ENCODE peak calls at places on chromosomes 3 and 15, in five cellular contexts. I is mesenchymal stem cell, R is DND-41, N is fibroblast of lung, U is HCT116. B is an unnamed sample. For H3K4me1, the result is how much of the 10 kb centered on the place peaks cover.

GRCh38 chr3:4493931-4494806 is 1.0 kb downstream of the ITPR1 start:
- DNase-seq in I (peak), U (no peak), R (no peak), N (peak), B (peak)

GRCh38 chr3:56759532-56759931 is 42.2 kb downstream of the ARHGEF3 start:
- DNase-seq in I (no peak), R (no peak), U (no peak), N (no peak), B (no peak)

GRCh38 chr3:15634671-15635661 is 33.4 kb downstream of the BTD start:
- DNase-seq in N (peak), U (no peak), R (no peak), I (peak), B (no peak)

GRCh38 chr3:65779393-65779792 is 259.3 kb downstream of the MAGI1 start:
- DNase-seq in U (no peak), N (no peak), I (no peak), R (no peak), B (no peak)

GRCh38 chr15:57345584-57345983 is 30.7 kb upstream of the CGNL1 start:
- DNase-seq in U (no peak), R (no peak), N (no peak), I (no peak), B (no peak)

GRCh38 chr3:57810471-57811144 is 54.5 kb downstream of the SLMAP start:
- DNase-seq in I (no peak), N (no peak), U (no peak), R (no peak), B (no peak)

GRCh38 chr3:147518465-147518864 is 109.3 kb downstream of the ZIC1 start:
- DNase-seq in N (peak), I (no peak), U (no peak), R (no peak), B (no peak)

GRCh38 chr3:193941486-193941885 is 194.5 kb upstream of the HES1 start:
- DNase-seq in U (no peak), R (no peak), I (no peak), N (no peak), B (no peak)

GRCh38 chr3:178308696-178309278 is 227.4 kb upstream of the KCNMB2 start:
- DNase-seq in N (no peak), I (no peak), U (no peak), R (no peak), B (no peak)

GRCh38 chr3:41794748-41795589 is 166.9 kb downstream of the ULK4 start:
- DNase-seq in R (no peak), I (no peak), N (no peak), U (no peak), B (no peak)

GRCh38 chr3:100500320-100500880 is 8.0 kb downstream of the TMEM45A start:
- DNase-seq in I (no peak), R (no peak), N (peak), U (no peak), B (no peak)

GRCh38 chr15:30043211-30043655 is 39.5 kb upstream of the GOLGA8J start:
- DNase-seq in U (no peak), R (no peak), N (peak), I (peak), B (peak)

GRCh38 chr3:39065197-39065596 is 13.4 kb downstream of the WDR48 start:
- DNase-seq in R (peak), I (peak), U (peak), N (peak), B (peak)

GRCh38 chr15:90650117-90650955 is 66.8 kb upstream of the BLM start:
- DNase-seq in N (peak), I (peak), U (no peak), R (no peak), B (no peak)

GRCh38 chr15:39102431-39102830 is 478.4 kb upstream of the THBS1 start:
- DNase-seq in U (no peak), N (no peak), R (no peak), I (no peak), B (no peak)

GRCh38 chr3:131582438-131582837 is 79.7 kb upstream of the MRPL3 start:
- DNase-seq in U (no peak), N (no peak), R (no peak), I (no peak), B (peak)

GRCh38 chr15:100341662-100342560 is at the start of gene ADAMTS17:
- DNase-seq in U (peak), I (peak), R (peak), N (peak), B (no peak)

GRCh38 chr3:56940331-56940730 is 120.1 kb upstream of the SPATA12 start:
- DNase-seq in I (no peak), N (no peak), U (no peak), R (no peak), B (no peak)

GRCh38 chr15:89283201-89283600 is 39.4 kb downstream of the FANCI start:
- DNase-seq in U (no peak), N (no peak), I (no peak), R (no peak), B (no peak)

GRCh38 chr3:173354124-173354523 is 43.4 kb upstream of the NLGN1 start:
- DNase-seq in U (no peak), I (no peak), N (no peak), R (no peak), B (no peak)

GRCh38 chr3:86175051-86175536 is 815.9 kb downstream of the VGLL3 start:
- DNase-seq in I (no peak), N (no peak), R (no peak), U (no peak), B (no peak)

GRCh38 chr3:33439421-33440327 is 531 bp downstream of the UBP1 start:
- DNase-seq in U (no peak), I (peak), N (peak), R (peak), B (peak)

GRCh38 chr15:56045068-56045748 is 51.8 kb upstream of the NEDD4 start:
- DNase-seq in R (no peak), I (no peak), N (no peak), U (no peak), B (no peak)

GRCh38 chr3:62876064-62876463 is 848 bp upstream of the CADPS start:
- DNase-seq in R (peak), U (no peak), N (peak), I (peak), B (no peak)

GRCh38 chr3:52435246-52436101 is 9.4 kb downstream of the SEMA3G start:
- DNase-seq in N (no peak), I (no peak), U (no peak), R (no peak), B (no peak)

GRCh38 chr3:105580551-105580950 is 213.8 kb downstream of the ALCAM start:
- DNase-seq in I (no peak), R (no peak), N (no peak), U (no peak), B (no peak)

GRCh38 chr3:138118863-138119766 is 3.7 kb upstream of the DZIP1L start:
- DNase-seq in N (peak), I (peak), R (peak), U (peak), B (peak)

GRCh38 chr15:55250392-55250791 is 39.2 kb downstream of the RAB27A start:
- DNase-seq in I (peak), N (peak), U (no peak), R (no peak), B (no peak)

GRCh38 chr3:14508505-14508819 is 31.7 kb downstream of the GRIP2 start:
- DNase-seq in I (no peak), U (no peak), N (no peak), R (no peak), B (no peak)

GRCh38 chr3:73353661-73354217 is 271.0 kb downstream of the PDZRN3 start:
- DNase-seq in U (no peak), I (no peak), R (no peak), N (no peak), B (no peak)

GRCh38 chr3:53269888-53270880 is 14.4 kb upstream of the TKT start:
- DNase-seq in N (peak), I (peak), U (peak), R (peak), B (peak)

GRCh38 chr15:49494842-49495241 is 71.8 kb downstream of the FGF7 start:
- DNase-seq in I (no peak), N (no peak), R (no peak), U (no peak), B (no peak)

GRCh38 chr3:171462224-171462623 is 2.0 kb upstream of the TNIK start:
- DNase-seq in R (no peak), I (no peak), N (no peak), U (no peak), B (no peak)

DNA sequence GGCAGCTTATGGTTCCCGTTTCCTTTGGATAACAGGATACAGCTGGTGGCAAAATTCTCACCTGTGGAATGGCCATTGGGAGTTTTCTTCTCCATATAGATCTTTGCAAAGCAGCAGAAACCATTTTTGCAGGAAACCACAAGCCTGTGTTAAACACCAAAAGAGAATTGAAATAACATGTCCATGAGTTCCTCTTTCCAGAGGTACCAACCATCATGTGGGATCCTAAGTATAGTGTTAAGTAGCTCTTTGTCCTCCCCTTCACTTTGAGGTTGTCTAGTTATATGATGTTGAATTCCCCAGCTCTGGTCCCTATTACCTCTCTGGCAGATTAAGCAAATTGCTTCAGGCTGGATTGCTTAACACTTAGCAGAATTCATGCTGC is 94.9 kb downstream of the AKAP13 start:
- DNase-seq in N (no peak), I (no peak), U (no peak), R (no peak), B (peak)
- H3K4me1 ChIP-seq in N (under half), I (under half), U (half or more), R (under half), B (half or more)

GRCh38 chr3:37603722-37604121 is 258.0 kb upstream of the CTDSPL start:
- DNase-seq in N (no peak), U (no peak), I (no peak), R (no peak), B (no peak)

GRCh38 chr3:37604336-37604833 is 257.3 kb upstream of the CTDSPL start:
- DNase-seq in N (no peak), R (no peak), U (no peak), I (no peak), B (no peak)

GRCh38 chr3:37607604-37608003 is 254.1 kb upstream of the CTDSPL start:
- DNase-seq in N (no peak), R (no peak), I (no peak), U (no peak), B (no peak)

GRCh38 chr3:37606472-37606871 is 255.2 kb upstream of the CTDSPL start:
- DNase-seq in N (no peak), R (no peak), U (no peak), I (no peak), B (no peak)

DNA sequence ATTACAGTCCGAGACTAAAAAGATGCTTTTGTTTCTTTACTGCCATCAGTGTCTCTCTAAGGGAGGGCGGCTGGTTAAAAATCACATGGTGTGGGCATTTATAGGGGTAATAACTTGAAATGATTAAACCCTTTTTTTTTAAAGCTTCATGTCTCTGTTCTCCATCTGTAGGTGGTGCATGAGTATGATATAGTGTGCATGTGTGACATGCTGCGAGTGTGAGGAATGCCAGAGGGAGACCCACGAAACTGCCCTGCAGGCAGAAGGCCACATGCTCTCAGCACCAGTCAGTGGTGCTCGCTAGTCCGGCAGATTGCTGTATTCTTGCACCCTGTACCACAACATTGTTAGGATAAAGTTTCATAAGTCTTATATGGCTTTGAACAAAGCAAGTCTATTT is 255.9 kb upstream of the CTDSPL start:
- DNase-seq in R (no peak), U (no peak), N (no peak), I (no peak), B (no peak)
- H3K9ac ChIP-seq in R (no peak), U (no peak), N (no peak), I (no peak), B (no peak)

GRCh38 chr15:64503640-64504039 is 43.3 kb downstream of the ZNF609 start:
- DNase-seq in U (no peak), N (no peak), R (peak), I (peak), B (no peak)
- H3K4me1 ChIP-seq in U (under half), N (under half), R (half or more), I (under half), B (half or more)

GRCh38 chr15:80502782-80503181 is 98.6 kb downstream of the ARNT2 start:
- DNase-seq in U (no peak), N (no peak), I (no peak), R (no peak), B (no peak)
- H3K9ac ChIP-seq in U (no peak), N (no peak), I (no peak), R (no peak), B (no peak)

GRCh38 chr15:40293905-40294895 is 11.3 kb upstream of the ANKRD63 start:
- DNase-seq in U (no peak), N (no peak), I (no peak), R (no peak), B (no peak)

GRCh38 chr15:40296561-40297230 is 11.0 kb downstream of the PLCB2 start:
- DNase-seq in N (no peak), R (no peak), U (no peak), I (no peak), B (no peak)

GRCh38 chr15:40297356-40297755 is 10.4 kb downstream of the PLCB2 start:
- DNase-seq in N (no peak), U (no peak), I (no peak), R (no peak), B (no peak)

GRCh38 chr15:40295870-40296560 is 11.7 kb downstream of the PLCB2 start:
- DNase-seq in N (no peak), R (no peak), U (no peak), I (no peak), B (no peak)

DNA sequence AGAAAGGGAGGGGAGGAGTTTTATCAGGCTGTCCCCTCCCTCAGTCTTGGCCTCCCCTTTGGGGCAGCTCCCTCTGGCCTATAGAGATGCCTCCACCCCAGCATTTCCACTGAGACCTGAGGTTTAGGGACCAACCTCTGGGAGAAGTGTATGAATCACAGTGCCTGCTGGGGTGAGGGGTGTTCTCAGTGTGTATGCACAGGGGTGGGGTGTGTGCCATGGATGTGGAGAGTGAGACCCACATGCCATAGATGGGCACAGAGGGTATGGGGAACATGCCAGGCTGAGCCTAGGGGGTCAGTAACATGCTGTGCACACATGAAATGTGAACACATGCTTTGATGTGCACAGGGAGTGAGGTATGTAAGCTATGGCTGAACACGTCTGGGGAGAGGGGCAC is 12.4 kb upstream of the ANKRD63 start:
- DNase-seq in U (no peak), N (no peak), R (no peak), I (no peak), B (no peak)
- H3K4me1 ChIP-seq in U (under half), N (under half), R (under half), I (under half), B (under half)

GRCh38 chr3:182241196-182241776 is 529.6 kb downstream of the SOX2 start:
- DNase-seq in N (no peak), I (no peak), U (no peak), R (no peak), B (no peak)

GRCh38 chr3:182235504-182235903 is 523.8 kb downstream of the SOX2 start:
- DNase-seq in R (no peak), I (no peak), N (no peak), U (no peak), B (no peak)

GRCh38 chr3:182240474-182240873 is 528.7 kb downstream of the SOX2 start:
- DNase-seq in I (no peak), N (no peak), R (no peak), U (no peak), B (no peak)

GRCh38 chr3:182239316-182239715 is 527.6 kb downstream of the SOX2 start:
- DNase-seq in I (no peak), R (no peak), U (no peak), N (no peak), B (no peak)

GRCh38 chr3:182238141-182238540 is 526.4 kb downstream of the SOX2 start:
- DNase-seq in R (no peak), N (no peak), U (no peak), I (no peak), B (no peak)
- H3K9ac ChIP-seq in R (no peak), N (no peak), U (no peak), I (no peak), B (no peak)

DNA sequence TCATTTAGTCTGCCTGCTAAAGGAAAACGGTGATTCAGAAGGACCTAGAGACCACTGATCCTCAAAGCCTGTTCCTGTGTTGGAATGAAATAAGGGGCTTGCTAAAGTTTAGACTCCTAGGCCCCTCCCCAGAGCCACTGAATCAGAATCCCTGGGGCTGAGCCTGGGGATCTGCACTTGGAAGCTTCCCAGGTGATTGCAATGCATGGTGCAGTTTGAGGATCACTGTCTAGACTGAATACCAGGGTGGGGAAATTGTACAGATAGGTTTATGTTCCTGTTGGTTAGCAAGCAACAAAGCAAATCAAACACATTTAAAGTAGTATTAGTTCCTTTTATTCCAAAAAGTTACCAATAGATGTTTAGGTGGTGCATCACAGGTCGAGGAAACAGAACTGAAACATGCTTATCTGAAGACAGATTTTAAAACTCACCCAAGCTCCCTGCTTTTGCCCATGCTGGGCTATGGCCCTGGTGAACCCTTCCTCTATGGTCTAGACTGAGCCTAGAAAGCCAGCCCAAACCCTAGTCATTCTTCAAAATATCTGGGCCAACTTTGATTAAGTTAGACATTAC is 29.7 kb upstream of the SPTBN5 start:
- DNase-seq in N (no peak), U (no peak), R (no peak), I (no peak), B (no peak)
- H3K4me1 ChIP-seq in N (under half), U (under half), R (under half), I (under half), B (under half)

DNA sequence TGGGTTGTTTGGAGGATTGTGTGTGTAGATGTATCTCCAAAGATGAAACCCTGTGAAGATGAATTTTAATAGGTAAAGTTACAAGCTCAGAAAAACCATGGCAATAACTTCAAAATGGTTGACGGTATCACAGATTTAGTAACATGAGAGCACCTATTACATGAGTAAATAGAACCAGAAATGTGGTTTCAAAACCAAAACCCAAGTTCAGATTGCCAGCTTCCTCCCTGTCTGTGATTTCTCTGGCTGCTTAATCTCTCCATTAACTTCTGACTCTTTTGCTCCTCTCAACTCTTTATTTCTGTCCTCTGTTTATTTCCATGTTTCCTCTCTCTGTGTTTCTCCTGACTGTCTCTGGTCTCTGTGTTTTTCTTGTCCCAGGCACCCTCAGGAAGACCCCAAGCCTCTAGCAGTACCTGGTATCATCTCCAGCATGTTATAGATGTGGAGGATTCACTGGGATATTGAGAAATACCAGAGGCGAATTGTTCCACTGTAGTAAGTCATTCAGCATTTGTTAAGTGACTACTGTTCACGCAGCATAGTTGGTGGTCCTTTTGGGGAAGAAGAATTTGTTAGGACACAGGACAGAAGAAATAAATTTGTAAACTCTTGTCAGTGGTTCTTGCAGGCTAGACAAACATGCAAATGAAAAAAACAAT is 138.8 kb downstream of the BBX start:
- DNase-seq in U (no peak), I (peak), R (no peak), N (no peak), B (no peak)
- H3K9ac ChIP-seq in U (no peak), I (peak), R (no peak), N (no peak), B (no peak)

GRCh38 chr15:74568594-74568993 is 27.6 kb downstream of the ARID3B start:
- DNase-seq in U (no peak), R (no peak), I (no peak), N (no peak), B (no peak)

GRCh38 chr15:74569731-74570070 is 28.7 kb downstream of the ARID3B start:
- DNase-seq in R (no peak), N (no peak), I (no peak), U (no peak), B (no peak)

GRCh38 chr15:74565381-74566085 is 24.5 kb downstream of the ARID3B start:
- DNase-seq in R (no peak), U (no peak), I (no peak), N (no peak), B (no peak)

GRCh38 chr15:74573987-74574386 is 33.0 kb downstream of the ARID3B start:
- DNase-seq in I (no peak), N (no peak), U (no peak), R (no peak), B (no peak)

GRCh38 chr15:74571191-74571590 is 30.2 kb downstream of the ARID3B start:
- DNase-seq in R (no peak), U (no peak), I (no peak), N (no peak), B (no peak)
- H3K4me1 ChIP-seq in R (under half), U (under half), I (under half), N (under half), B (under half)

B was measured in Karpas-422.